ENCODE peak calls at places on chromosomes 3 and 15, in eight cellular contexts. Y is HFFc6, E is iris pigment epithelial cell, J is fibroblast of pulmonary artery, L is HT-29, V is NCI-H510A, C is hypothalamus, R is lower lobe of right lung. N is an unnamed sample.

GRCh38 chr3:192914873-192915272 is 2.8 kb downstream of the MB21D2 start:
- DNase-seq in R (no peak), V (no peak), C (no peak), Y (no peak), J (no peak), E (no peak), L (no peak), N (no peak)

GRCh38 chr3:34864011-34864410 is 775.3 kb upstream of the ARPP21 start:
- DNase-seq in Y (no peak), E (peak), L (no peak), R (no peak), C (no peak), J (peak), V (no peak), N (no peak)

GRCh38 chr15:83372434-83372873 is 74.7 kb upstream of the SH3GL3 start:
- DNase-seq in R (no peak), V (no peak), J (no peak), Y (peak), L (no peak), E (peak), C (no peak), N (peak)

GRCh38 chr3:25007974-25008658 is 419.9 kb upstream of the RARB start:
- DNase-seq in Y (no peak), R (no peak), J (peak), L (no peak), V (no peak), C (no peak), E (peak), N (no peak)

GRCh38 chr15:80059786-80060489 is 462 bp downstream of the ZFAND6 start:
- DNase-seq in V (peak), E (peak), J (peak), C (no peak), L (peak), Y (peak), R (peak), N (peak)

GRCh38 chr3:14885307-14885706 is 62.1 kb upstream of the NR2C2 start:
- DNase-seq in J (no peak), R (no peak), V (no peak), Y (no peak), L (no peak), E (no peak), C (no peak), N (no peak)

GRCh38 chr3:72440491-72440890 is 407.8 kb downstream of the SHQ1 start:
- DNase-seq in Y (no peak), V (no peak), L (no peak), C (no peak), E (no peak), J (no peak), R (no peak), N (no peak)

GRCh38 chr3:164340273-164340672 is 738.0 kb downstream of the SI start:
- DNase-seq in Y (no peak), C (no peak), J (no peak), E (no peak), R (peak), V (no peak), L (no peak), N (no peak)

GRCh38 chr15:39198044-39198625 is 382.7 kb upstream of the THBS1 start:
- DNase-seq in V (no peak), L (no peak), J (no peak), R (no peak), C (no peak), Y (no peak), E (no peak), N (no peak)

N was measured in AG08395.